ENCODE peak calls at places on chromosomes 12 and 14, in nine cellular contexts. L, Q, O, R, W, C, B, S and D are unnamed samples.

GRCh38 chr12:915090-915489 is 34.4 kb downstream of the RAD52 start:
- DNase-seq in C (no peak), L (no peak), S (no peak), Q (no peak), R (no peak), O (no peak), B (no peak), W (no peak), D (no peak)

GRCh38 chr14:98169170-98169587 is 1102.8 kb downstream of the BCL11B start:
- DNase-seq in C (no peak), L (no peak), O (no peak), R (no peak), S (no peak), Q (no peak), B (no peak), W (no peak), D (no peak)

GRCh38 chr12:12807970-12808702 is 5.0 kb upstream of the DDX47 start:
- DNase-seq in L (no peak), W (peak), Q (peak), R (peak), C (no peak), B (peak), O (peak), S (no peak), D (peak)

GRCh38 chr14:78425332-78425731 is 255.2 kb downstream of the NRXN3 start:
- DNase-seq in B (no peak), W (no peak), Q (peak), L (no peak), O (no peak), C (peak), R (no peak), S (peak), D (no peak)

GRCh38 chr12:6735448-6736191 is 11.8 kb downstream of the COPS7A start:
- DNase-seq in C (peak), R (peak), L (no peak), S (peak), B (peak), O (peak), Q (peak), W (peak), D (peak)

GRCh38 chr12:43066471-43066870 is 476.9 kb upstream of the PRICKLE1 start:
- DNase-seq in B (no peak), C (no peak), W (no peak), S (no peak), R (peak), O (no peak), Q (no peak), L (peak), D (no peak)

GRCh38 chr12:51820721-51821422 is 27.6 kb downstream of the FIGNL2 start:
- DNase-seq in B (no peak), Q (peak), O (no peak), L (no peak), S (peak), W (no peak), C (peak), R (peak), D (peak)

GRCh38 chr14:99846808-99847207 is 53.6 kb downstream of the EML1 start:
- DNase-seq in L (no peak), R (no peak), S (no peak), Q (no peak), C (no peak), W (no peak), B (no peak), O (no peak), D (no peak)

GRCh38 chr12:4107436-4107878 is 166.1 kb upstream of the CCND2 start:
- DNase-seq in W (peak), B (no peak), R (peak), L (no peak), C (no peak), O (no peak), S (no peak), Q (peak), D (no peak)

GRCh38 chr12:77591959-77592358 is 238.7 kb upstream of the NAV3 start:
- DNase-seq in W (no peak), Q (no peak), C (no peak), B (no peak), S (no peak), L (no peak), R (no peak), O (no peak), D (peak)

GRCh38 chr12:73863541-73863940 is 674.1 kb upstream of the ATXN7L3B start:
- DNase-seq in W (no peak), O (peak), R (peak), B (no peak), S (no peak), Q (peak), L (no peak), C (no peak), D (no peak)

GRCh38 chr14:93122820-93123219 is 7.1 kb upstream of the ITPK1 start:
- DNase-seq in W (no peak), O (no peak), C (no peak), R (no peak), Q (no peak), S (no peak), L (no peak), B (no peak), D (no peak)

GRCh38 chr12:26156201-26156871 is 31.5 kb upstream of the BHLHE41 start:
- DNase-seq in L (no peak), B (no peak), W (no peak), S (no peak), C (no peak), Q (no peak), R (no peak), O (no peak), D (no peak)

GRCh38 chr12:82055391-82055790 is 296.2 kb upstream of the PPFIA2 start:
- DNase-seq in C (no peak), L (no peak), S (no peak), W (no peak), O (no peak), R (no peak), Q (no peak), B (no peak), D (no peak)

GRCh38 chr12:117485984-117486839 is 124.8 kb upstream of the NOS1 start:
- DNase-seq in L (no peak), Q (no peak), W (no peak), S (no peak), C (no peak), B (peak), R (no peak), O (no peak), D (no peak)

GRCh38 chr12:81644503-81644902 is 114.6 kb downstream of the PPFIA2 start:
- DNase-seq in C (no peak), S (no peak), B (no peak), O (no peak), W (no peak), Q (peak), R (peak), L (peak), D (no peak)

GRCh38 chr14:92433407-92433806 is 80.2 kb upstream of the RIN3 start:
- DNase-seq in C (no peak), B (no peak), S (no peak), W (no peak), L (no peak), Q (no peak), R (no peak), O (no peak), D (no peak)

GRCh38 chr12:74620932-74621331 is 83.3 kb downstream of the ATXN7L3B start:
- DNase-seq in L (no peak), C (no peak), R (no peak), W (no peak), B (no peak), O (no peak), Q (no peak), S (no peak), D (no peak)

GRCh38 chr14:85731198-85731597 is 201.3 kb downstream of the FLRT2 start:
- DNase-seq in B (peak), C (peak), W (peak), S (no peak), R (peak), L (peak), O (peak), Q (peak), D (peak)

GRCh38 chr12:55847033-55847432 is 4.3 kb upstream of the MMP19 start:
- DNase-seq in W (peak), C (peak), R (peak), B (no peak), O (peak), L (no peak), Q (peak), S (peak), D (no peak)

GRCh38 chr12:64157610-64158009 is 64.5 kb downstream of the KICS2 start:
- DNase-seq in O (no peak), R (no peak), S (no peak), B (no peak), W (no peak), L (no peak), Q (no peak), C (no peak), D (no peak)

GRCh38 chr12:75717902-75718301 is 206.5 kb upstream of the KRR1 start:
- DNase-seq in B (no peak), R (no peak), W (no peak), S (no peak), Q (no peak), L (no peak), O (no peak), C (no peak), D (no peak)

GRCh38 chr12:125193798-125194562 is 128.7 kb downstream of the AACS start:
- DNase-seq in L (peak), B (no peak), O (peak), R (no peak), W (no peak), Q (peak), C (no peak), S (no peak), D (no peak)
- TF ChIP-seq CTCF in L (peak), B (no peak), O (no peak), R (no peak), W (no peak), Q (peak), C (no peak), S (no peak), D (no peak)

GRCh38 chr12:95788637-95789036 is 1.9 kb downstream of the NTN4 start:
- DNase-seq in W (no peak), R (peak), S (no peak), C (no peak), L (no peak), B (no peak), O (peak), Q (peak), D (no peak)
- H3K4me3 ChIP-seq in W (no peak), R (no peak), S (peak), C (peak), L (no peak), B (peak), O (peak), Q (no peak), D (peak)

GRCh38 chr12:53211476-53212381 is 4.7 kb upstream of the ITGB7 start:
- DNase-seq in R (no peak), C (no peak), S (no peak), Q (no peak), L (no peak), O (no peak), B (no peak), W (no peak), D (no peak)
- TF ChIP-seq CTCF in R (peak), C (no peak), S (peak), Q (peak), L (peak), O (peak), B (no peak), W (no peak), D (no peak)

GRCh38 chr14:52992236-52992635 is 41.4 kb upstream of the FERMT2 start:
- DNase-seq in B (no peak), L (no peak), O (no peak), Q (no peak), C (no peak), W (no peak), R (peak), S (no peak), D (no peak)

GRCh38 chr14:52987042-52987441 is 36.2 kb upstream of the FERMT2 start:
- DNase-seq in W (no peak), O (no peak), C (no peak), R (no peak), L (no peak), Q (no peak), B (no peak), S (no peak), D (no peak)

GRCh38 chr14:52987514-52987913 is 36.7 kb upstream of the FERMT2 start:
- DNase-seq in S (no peak), Q (no peak), R (no peak), C (no peak), B (no peak), O (no peak), L (peak), W (no peak), D (no peak)

DNA sequence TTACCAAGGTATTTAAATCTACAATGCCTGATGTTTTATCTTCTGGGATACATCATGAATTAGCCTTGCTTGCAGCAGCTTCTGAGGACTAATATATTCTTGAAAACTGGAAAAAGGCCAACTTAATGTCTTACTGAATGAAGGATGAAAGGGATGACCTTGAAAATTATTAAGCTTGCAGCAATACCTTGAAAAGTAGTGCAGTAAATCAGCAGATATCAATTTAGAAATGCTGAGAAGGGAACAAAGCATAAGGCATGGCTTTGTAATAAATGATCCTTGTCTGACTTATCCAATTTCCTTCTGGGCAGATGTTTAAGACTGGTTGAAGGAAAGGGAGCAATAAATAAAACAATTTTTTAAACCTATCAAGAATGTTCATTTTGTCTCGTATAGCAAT is 37.3 kb upstream of the FERMT2 start:
- DNase-seq in B (no peak), O (no peak), R (no peak), S (no peak), Q (no peak), L (no peak), C (no peak), W (no peak), D (no peak)
- H3K4me3 ChIP-seq in B (no peak), O (no peak), R (no peak), S (no peak), Q (no peak), L (no peak), C (no peak), W (no peak), D (no peak)

DNA sequence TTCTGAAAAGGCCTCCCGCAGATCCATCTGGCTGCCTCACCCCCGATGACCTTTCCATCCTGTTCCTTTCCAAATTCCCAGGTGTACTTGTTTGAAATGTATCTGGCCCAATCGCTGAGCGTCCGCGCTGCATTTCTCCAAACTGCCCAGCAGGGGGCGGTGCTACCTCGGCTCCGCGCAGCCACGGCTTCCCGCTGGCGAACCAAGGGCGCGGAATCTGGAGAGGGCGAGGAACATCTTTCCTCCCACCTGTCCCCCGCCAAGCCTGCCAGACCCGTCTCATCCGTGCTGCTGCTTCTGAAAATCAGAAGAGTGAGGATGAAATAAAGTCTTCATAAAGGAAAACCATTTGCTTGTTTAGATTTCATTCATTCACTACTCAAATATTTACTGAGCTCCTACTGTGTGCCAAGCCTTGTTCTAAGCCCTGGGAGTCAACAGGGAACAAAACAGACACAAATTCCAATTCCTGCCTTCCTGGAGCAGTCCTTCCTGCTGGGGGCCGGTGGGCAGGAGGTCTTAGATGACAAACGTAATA is 16.8 kb upstream of the MYL2 start:
- DNase-seq in S (peak), B (peak), C (peak), R (peak), O (peak), Q (peak), L (no peak), W (peak), D (peak)
- TF ChIP-seq CTCF in S (peak), B (peak), C (peak), R (peak), O (peak), Q (peak), L (peak), W (peak), D (peak)

DNA sequence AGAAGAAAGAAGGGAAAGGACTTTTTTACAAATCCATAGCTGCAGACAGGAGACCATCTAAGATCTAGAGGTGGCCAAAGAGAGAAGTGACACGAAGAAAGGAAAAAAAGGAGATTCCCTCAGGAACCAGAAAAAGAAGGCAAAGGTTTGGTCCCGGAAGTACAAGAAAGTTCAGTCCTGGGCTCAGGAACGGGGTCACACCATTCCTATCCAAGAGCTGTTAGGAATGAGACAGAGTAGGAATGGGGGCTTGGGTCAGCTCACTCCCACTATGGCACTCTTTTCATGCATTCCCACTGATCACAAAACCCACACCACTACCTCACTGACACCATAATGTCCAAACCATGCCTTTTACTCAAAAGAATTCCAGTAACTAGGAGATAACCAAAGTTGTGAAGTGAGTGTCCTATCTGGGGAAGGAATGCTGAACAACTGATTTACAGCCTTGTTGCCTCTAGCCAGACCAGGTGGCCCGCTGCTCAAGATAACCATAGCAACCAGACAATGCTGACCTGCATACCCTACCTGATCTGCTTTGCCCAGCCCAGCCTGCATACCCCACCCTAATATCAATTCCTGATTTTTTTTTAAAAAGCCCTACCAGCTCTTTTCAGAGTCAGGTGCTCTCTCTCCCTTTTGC is 8.4 kb downstream of the PPP2R3C start:
- DNase-seq in C (no peak), S (no peak), W (no peak), B (no peak), O (no peak), Q (no peak), R (no peak), L (no peak), D (no peak)
- H3K4me3 ChIP-seq in C (no peak), S (no peak), W (no peak), B (no peak), O (no peak), Q (no peak), R (no peak), L (no peak), D (no peak)